ENCODE peak calls at places on chromosomes 11 and 22, in five cellular contexts. One of them, this sample, is unnamed.
A peak's percentile ranks its signal among the peaks of the same experiment; 100 is the strongest.

GRCh38 chr11:128133501-128133900 is 453.9 kb downstream of the ETS1 start:
- DNase-seq in IMR-90: no peak
- DNase-seq in A549: no peak
- DNase-seq in uterus: no peak
- DNase-seq in ovary: no peak
- DNase-seq in this sample: no peak

GRCh38 chr22:44599084-44599483 is 101.1 kb upstream of the RTL6 start:
- DNase-seq in ovary: no peak
- DNase-seq in A549: no peak
- DNase-seq in uterus: no peak
- DNase-seq in IMR-90: no peak
- DNase-seq in this sample: no peak

GRCh38 chr22:27206001-27206746 is 548.8 kb downstream of the MIAT start:
- DNase-seq in ovary: no peak
- DNase-seq in IMR-90: peak; percentile 73
- DNase-seq in A549: no peak
- DNase-seq in uterus: no peak
- DNase-seq in this sample: no peak

GRCh38 chr22:24594569-24595120 is 1.8 kb upstream of the LRRC75B start:
- DNase-seq in ovary: no peak
- DNase-seq in uterus: no peak
- DNase-seq in IMR-90: no peak
- DNase-seq in A549: no peak
- DNase-seq in this sample: no peak

GRCh38 chr11:102912482-102912830 is 37.7 kb upstream of the MMP12 start:
- DNase-seq in IMR-90: peak; percentile 9
- DNase-seq in A549: no peak
- DNase-seq in ovary: no peak
- DNase-seq in uterus: no peak
- DNase-seq in this sample: no peak

GRCh38 chr22:50713008-50713385 is 25.0 kb upstream of the ACR start:
- DNase-seq in IMR-90: no peak
- DNase-seq in uterus: no peak
- DNase-seq in A549: no peak
- DNase-seq in ovary: no peak
- DNase-seq in this sample: no peak

GRCh38 chr11:122365545-122366380 is 249.7 kb upstream of the BLID start:
- DNase-seq in A549: no peak
- DNase-seq in uterus: no peak
- DNase-seq in IMR-90: no peak
- DNase-seq in ovary: peak; percentile 46
- DNase-seq in this sample: no peak

GRCh38 chr11:44229003-44229570 is 80.9 kb downstream of the ALX4 start:
- DNase-seq in A549: no peak
- DNase-seq in IMR-90: no peak
- DNase-seq in uterus: no peak
- DNase-seq in ovary: no peak
- DNase-seq in this sample: no peak

GRCh38 chr11:7524831-7525230 is 11.0 kb downstream of the PPFIBP2 start:
- DNase-seq in ovary: no peak
- DNase-seq in uterus: no peak
- DNase-seq in IMR-90: no peak
- DNase-seq in A549: no peak
- DNase-seq in this sample: no peak

GRCh38 chr11:95104916-95105315 is 15.3 kb downstream of the ENDOD1 start:
- DNase-seq in ovary: no peak
- DNase-seq in A549: no peak
- DNase-seq in uterus: no peak
- DNase-seq in IMR-90: no peak
- DNase-seq in this sample: no peak

GRCh38 chr11:47351159-47352126 is 1.1 kb downstream of the MYBPC3 start:
- DNase-seq in ovary: no peak
- DNase-seq in uterus: no peak
- DNase-seq in IMR-90: no peak
- DNase-seq in A549: no peak
- DNase-seq in this sample: no peak

GRCh38 chr11:2804701-2805387 is 80.7 kb downstream of the CDKN1C start:
- DNase-seq in A549: no peak
- DNase-seq in IMR-90: no peak
- DNase-seq in uterus: peak; percentile 20
- DNase-seq in ovary: peak; percentile 39
- DNase-seq in this sample: no peak

GRCh38 chr11:45666648-45667642 is 1.5 kb upstream of the CHST1 start:
- DNase-seq in ovary: peak; percentile 24
- DNase-seq in A549: no peak
- DNase-seq in IMR-90: no peak
- DNase-seq in uterus: no peak
- DNase-seq in this sample: no peak

GRCh38 chr11:44595964-44596381 is 30.5 kb downstream of the CD82 start:
- DNase-seq in IMR-90: no peak
- DNase-seq in uterus: no peak
- DNase-seq in A549: no peak
- DNase-seq in ovary: peak; percentile 88
- DNase-seq in this sample: no peak

GRCh38 chr22:25582946-25583345 is 18.5 kb downstream of the GRK3 start:
- DNase-seq in A549: no peak
- DNase-seq in uterus: no peak
- DNase-seq in ovary: no peak
- DNase-seq in IMR-90: peak; percentile 67
- DNase-seq in this sample: no peak

GRCh38 chr22:37623075-37624016 is 14.7 kb downstream of the GGA1 start:
- DNase-seq in IMR-90: peak; percentile 43
- DNase-seq in uterus: peak; percentile 70
- DNase-seq in A549: peak; percentile 32
- DNase-seq in ovary: peak; percentile 84
- DNase-seq in this sample: peak; percentile 65

GRCh38 chr11:62994775-62995174 is 10.0 kb upstream of the SLC22A6 start:
- DNase-seq in uterus: no peak
- DNase-seq in A549: no peak
- DNase-seq in ovary: no peak
- DNase-seq in IMR-90: no peak
- DNase-seq in this sample: no peak

GRCh38 chr22:48316876-48317250 is 1510.8 kb downstream of the BRD1 start:
- DNase-seq in ovary: peak; percentile 12
- DNase-seq in uterus: no peak
- DNase-seq in A549: no peak
- DNase-seq in IMR-90: no peak
- DNase-seq in this sample: no peak

GRCh38 chr22:29083576-29084566 is 11.0 kb downstream of the KREMEN1 start:
- DNase-seq in IMR-90: peak; percentile 25
- DNase-seq in uterus: no peak
- DNase-seq in ovary: no peak
- DNase-seq in A549: no peak
- DNase-seq in this sample: no peak

GRCh38 chr11:85187992-85188391 is 439.2 kb downstream of the DLG2 start:
- DNase-seq in uterus: no peak
- DNase-seq in ovary: no peak
- DNase-seq in A549: peak; percentile 29
- DNase-seq in IMR-90: no peak
- DNase-seq in this sample: no peak

GRCh38 chr22:42711895-42712837 is 8.5 kb downstream of the A4GALT start:
- DNase-seq in IMR-90: no peak
- DNase-seq in ovary: no peak
- DNase-seq in A549: no peak
- DNase-seq in uterus: no peak
- DNase-seq in this sample: no peak

GRCh38 chr22:41382098-41382578 is 396 bp downstream of the TEF start:
- DNase-seq in IMR-90: no peak
- DNase-seq in A549: peak; percentile 29
- DNase-seq in uterus: peak; percentile 84
- DNase-seq in ovary: peak; percentile 89
- DNase-seq in this sample: peak; percentile 69

GRCh38 chr22:41381329-41382097 is at the start of gene TEF:
- DNase-seq in ovary: peak; percentile 99
- DNase-seq in IMR-90: peak; percentile 98
- DNase-seq in A549: peak; percentile 97
- DNase-seq in uterus: peak; percentile 99
- DNase-seq in this sample: peak; percentile 99

GRCh38 chr22:41383085-41383484 is 1.3 kb downstream of the TEF start:
- DNase-seq in IMR-90: no peak
- DNase-seq in uterus: no peak
- DNase-seq in A549: no peak
- DNase-seq in ovary: no peak
- DNase-seq in this sample: no peak

GRCh38 chr22:41382610-41383009 is 868 bp downstream of the TEF start:
- DNase-seq in ovary: peak; percentile 71
- DNase-seq in IMR-90: no peak
- DNase-seq in uterus: no peak
- DNase-seq in A549: no peak
- DNase-seq in this sample: no peak

GRCh38 chr22:41380993-41381328 is 781 bp upstream of the TEF start:
- DNase-seq in A549: peak; percentile 48
- DNase-seq in uterus: peak; percentile 93
- DNase-seq in ovary: no peak
- DNase-seq in IMR-90: peak; percentile 94
- DNase-seq in this sample: no peak
- TF ChIP-seq POLR2A in A549: no peak
- TF ChIP-seq POLR2A in uterus: peak; percentile 88
- TF ChIP-seq POLR2A in ovary: peak; percentile 78
- TF ChIP-seq POLR2A in IMR-90: peak; percentile 70
- TF ChIP-seq POLR2A in this sample: peak; percentile 72

DNA sequence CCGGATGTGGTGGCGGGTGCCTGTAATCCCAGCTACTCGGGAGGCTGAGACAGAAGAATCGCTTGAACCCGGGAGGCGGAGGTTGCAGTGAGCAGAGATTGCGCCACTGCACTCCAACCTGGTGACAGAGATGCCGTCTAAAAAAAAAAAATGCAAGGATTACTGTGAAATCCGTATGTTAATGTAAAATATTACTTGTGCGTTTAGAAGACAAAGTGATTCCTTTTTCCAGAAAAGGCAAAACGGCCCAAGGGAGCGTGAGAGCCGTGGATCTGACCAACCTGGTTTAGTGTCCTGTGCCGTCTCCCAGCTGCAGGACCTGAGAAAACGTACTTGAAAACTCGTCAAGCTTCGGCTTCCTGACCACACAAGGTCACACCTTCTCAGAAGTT is 905 bp downstream of the HDHD5 start:
- DNase-seq in A549: no peak
- DNase-seq in IMR-90: no peak
- DNase-seq in ovary: no peak
- DNase-seq in uterus: no peak
- DNase-seq in this sample: no peak
- H3K4me1 ChIP-seq in A549: peaks cover 14% of the 10 kb centered on the region
- H3K4me1 ChIP-seq in IMR-90: peaks cover 4% of the 10 kb centered on the region
- H3K4me1 ChIP-seq in ovary: peaks cover 14% of the 10 kb centered on the region
- H3K4me1 ChIP-seq in uterus: no peaks in the 10 kb centered on the region
- H3K4me1 ChIP-seq in this sample: peaks cover 2% of the 10 kb centered on the region

DNA sequence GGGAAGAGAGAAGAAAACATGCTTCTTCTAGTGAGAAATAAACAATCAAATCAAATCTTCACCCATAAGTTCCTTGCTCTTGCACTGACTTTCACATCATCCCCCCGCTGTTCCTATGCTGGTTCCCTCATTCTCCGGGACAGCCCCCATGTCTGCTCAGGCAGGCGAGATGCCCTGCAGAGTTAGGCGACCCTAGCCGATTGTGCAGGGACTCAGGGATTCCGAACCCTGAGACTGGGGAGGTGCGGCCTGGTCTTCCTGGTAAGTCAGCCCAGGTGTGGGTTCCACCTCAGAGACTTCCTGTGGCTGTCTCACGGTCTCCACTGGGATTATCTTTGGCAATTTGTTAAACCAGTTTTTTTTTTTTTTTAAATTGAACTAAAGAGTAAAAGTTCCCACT is 6.6 kb downstream of the TTC38 start:
- DNase-seq in uterus: no peak
- DNase-seq in IMR-90: no peak
- DNase-seq in A549: no peak
- DNase-seq in ovary: peak; percentile 19
- DNase-seq in this sample: no peak
- TF ChIP-seq POLR2A in uterus: no peak
- TF ChIP-seq POLR2A in IMR-90: no peak
- TF ChIP-seq POLR2A in A549: no peak
- TF ChIP-seq POLR2A in ovary: no peak
- TF ChIP-seq POLR2A in this sample: no peak

DNA sequence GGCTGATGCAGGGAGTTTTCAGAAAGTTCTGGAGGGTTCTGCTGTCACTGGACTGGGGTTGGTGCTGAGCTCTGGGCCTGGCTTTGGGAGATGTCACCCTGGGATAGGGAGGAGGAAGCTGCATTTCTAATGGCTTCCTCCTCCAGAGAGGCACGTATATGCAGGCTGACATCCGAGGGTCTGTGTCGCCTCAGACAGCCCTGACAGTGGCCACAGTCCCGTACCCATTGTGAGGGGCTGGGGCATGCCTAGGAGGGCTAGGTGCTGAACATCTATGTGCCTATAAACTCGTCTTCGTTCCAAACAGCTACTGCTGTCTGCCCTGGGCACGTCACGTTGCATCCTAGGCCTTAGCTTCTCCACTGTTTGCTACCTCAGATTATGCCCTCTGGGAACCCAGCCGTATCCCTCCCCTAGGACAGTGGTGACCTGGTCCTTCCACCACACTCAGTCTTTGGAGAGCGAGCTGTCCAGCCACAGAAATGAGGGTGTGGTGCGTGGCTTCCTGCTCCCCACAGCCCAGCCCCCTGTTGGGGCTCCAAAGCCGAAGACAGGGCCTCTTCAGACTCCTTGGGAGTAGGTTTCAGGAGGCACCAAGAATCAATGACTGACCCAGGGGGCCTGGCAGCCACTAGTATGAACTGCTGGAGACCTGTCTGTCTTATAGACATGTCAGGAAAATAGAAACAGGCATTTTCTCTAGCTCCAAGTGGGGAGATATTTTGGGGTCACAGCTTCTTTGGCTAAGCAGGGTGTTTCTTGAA is 26.4 kb downstream of the ADAMTS15 start:
- DNase-seq in ovary: no peak
- DNase-seq in uterus: no peak
- DNase-seq in IMR-90: no peak
- DNase-seq in A549: no peak
- DNase-seq in this sample: no peak
- H3K4me1 ChIP-seq in ovary: peaks cover 31% of the 10 kb centered on the region
- H3K4me1 ChIP-seq in uterus: peaks cover 13% of the 10 kb centered on the region
- H3K4me1 ChIP-seq in IMR-90: peaks cover 34% of the 10 kb centered on the region
- H3K4me1 ChIP-seq in A549: peaks cover 24% of the 10 kb centered on the region
- H3K4me1 ChIP-seq in this sample: no peaks in the 10 kb centered on the region